ENCODE peak calls at places on chromosomes 3 and 15, in six cellular contexts. K is tibial artery, T is uterus, S is NB4, G is fibroblast of pulmonary artery, L is kidney. N is an unnamed sample.

GRCh38 chr15:75903331-75904240 is at the start of gene FBXO22:
- DNase-seq in S (peak), K (peak), G (peak), T (peak), L (peak), N (peak)

GRCh38 chr3:17494117-17494809 is 248.2 kb downstream of the TBC1D5 start:
- DNase-seq in T (no peak), K (peak), S (no peak), L (peak), G (no peak), N (no peak)

GRCh38 chr15:63995789-63996188 is 50.5 kb downstream of the DAPK2 start:
- DNase-seq in L (no peak), S (no peak), T (no peak), K (no peak), G (no peak), N (no peak)

GRCh38 chr3:123809597-123809996 is 74.5 kb downstream of the MYLK start:
- DNase-seq in K (no peak), G (peak), L (no peak), S (no peak), T (no peak), N (no peak)

GRCh38 chr3:112757197-112757596 is 89.5 kb downstream of the CD200R1L start:
- DNase-seq in G (no peak), T (no peak), S (no peak), L (no peak), K (no peak), N (no peak)

GRCh38 chr3:165194477-165195135 is 1.6 kb downstream of the SLITRK3 start:
- DNase-seq in K (peak), T (no peak), S (no peak), G (no peak), L (no peak), N (no peak)

GRCh38 chr3:61718565-61718964 is 157.2 kb downstream of the PTPRG start:
- DNase-seq in L (no peak), S (no peak), T (no peak), K (no peak), G (no peak), N (no peak)

GRCh38 chr3:33915796-33916589 is 117.6 kb downstream of the PDCD6IP start:
- DNase-seq in S (no peak), K (no peak), T (no peak), G (peak), L (no peak), N (peak)

GRCh38 chr15:73851679-73852078 is 21.7 kb upstream of the TBC1D21 start:
- DNase-seq in S (peak), T (no peak), L (no peak), G (peak), K (no peak), N (peak)

GRCh38 chr3:111749171-111750170 is 109.6 kb upstream of the PHLDB2 start:
- DNase-seq in G (no peak), K (no peak), T (no peak), S (no peak), L (no peak), N (no peak)

GRCh38 chr15:100879461-100880138 is at the start of gene ALDH1A3:
- DNase-seq in T (peak), K (no peak), L (peak), G (peak), S (peak), N (peak)

GRCh38 chr3:99953596-99953995 is 135.9 kb downstream of the CMSS1 start:
- DNase-seq in K (no peak), G (no peak), L (no peak), S (no peak), T (no peak), N (no peak)

GRCh38 chr15:78077053-78077859 is at the start of gene TBC1D2B:
- DNase-seq in S (peak), L (peak), K (peak), G (peak), T (peak), N (peak)

GRCh38 chr3:187210555-187211327 is 13.5 kb downstream of the RTP1 start:
- DNase-seq in G (peak), T (no peak), L (no peak), S (no peak), K (no peak), N (no peak)

GRCh38 chr15:41284425-41285177 is 47.8 kb downstream of the OIP5 start:
- DNase-seq in K (no peak), S (peak), G (peak), T (no peak), L (no peak), N (peak)

GRCh38 chr3:73284432-73284831 is 223.0 kb downstream of the EBLN2 start:
- DNase-seq in G (no peak), K (no peak), S (no peak), T (no peak), L (no peak), N (no peak)

DNA sequence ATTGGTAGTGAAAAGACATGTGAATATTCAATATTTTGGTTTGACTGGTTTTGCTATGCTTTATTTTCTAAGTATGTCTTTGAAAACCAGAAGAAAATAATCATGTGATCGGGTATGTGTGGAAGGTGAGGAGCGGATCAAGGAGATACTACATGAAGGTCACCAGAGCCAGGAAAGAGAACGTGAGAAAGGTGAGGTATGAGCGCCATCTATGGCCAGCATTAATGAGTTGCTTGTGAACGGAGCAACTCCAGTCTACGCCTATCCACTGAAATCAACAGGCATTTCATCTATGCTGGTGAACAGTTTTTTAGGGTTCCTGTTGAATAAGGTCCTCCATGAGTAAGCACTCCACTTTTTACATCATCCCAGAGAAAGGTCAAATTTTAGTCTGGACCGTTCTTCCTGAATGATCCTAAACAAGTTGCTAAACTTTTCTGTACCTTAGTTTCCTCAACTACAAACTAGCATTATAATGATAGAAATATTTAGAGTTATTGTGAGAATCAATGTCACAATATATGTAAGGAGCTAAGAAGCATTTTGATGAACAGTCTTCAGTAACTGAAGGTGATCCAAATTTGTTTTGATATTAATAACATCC is 1435.2 kb upstream of the CADM2 start:
- DNase-seq in G (peak), S (peak), T (no peak), K (no peak), L (no peak), N (peak)
- TF ChIP-seq CTCF in G (peak), S (peak), T (no peak), K (peak), L (peak), N (peak)

GRCh38 chr3:142026333-142026732 is 123.0 kb downstream of the TFDP2 start:
- DNase-seq in T (no peak), K (no peak), G (no peak), S (no peak), L (no peak), N (no peak)
- H3K4me3 ChIP-seq in T (no peak), K (no peak), G (no peak), S (no peak), L (peak), N (peak)

GRCh38 chr15:61118885-61119284 is 110.2 kb downstream of the RORA start:
- DNase-seq in L (no peak), T (no peak), S (peak), G (no peak), K (no peak), N (no peak)
- TF ChIP-seq CTCF in L (no peak), T (no peak), S (peak), G (peak), K (no peak), N (peak)

DNA sequence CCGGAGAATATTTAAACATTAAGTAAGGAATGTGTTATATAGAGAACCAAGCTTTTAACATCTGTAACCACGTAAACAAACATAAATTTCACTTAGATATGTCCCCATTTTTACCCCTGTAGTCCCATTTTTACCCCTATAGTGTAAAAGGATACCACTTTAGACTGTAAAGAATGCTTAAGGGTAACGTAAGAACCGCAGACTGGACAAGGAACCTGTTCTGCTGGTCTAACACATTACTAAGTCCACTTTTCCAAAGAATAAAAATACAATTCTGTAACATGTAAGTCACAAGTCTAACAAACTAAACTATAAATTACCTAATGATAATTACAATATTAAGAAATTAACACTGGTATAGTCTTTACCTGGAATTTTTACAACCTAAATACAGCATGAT is 2.9 kb downstream of the SLC12A6 start:
- DNase-seq in G (no peak), T (no peak), L (no peak), S (no peak), K (no peak), N (no peak)
- H3K4me3 ChIP-seq in G (peak), T (no peak), L (peak), S (peak), K (no peak), N (peak)

GRCh38 chr15:38050529-38050928 is 116.1 kb downstream of the TMCO5A start:
- DNase-seq in L (no peak), S (peak), T (no peak), G (peak), K (no peak), N (no peak)
- TF ChIP-seq CTCF in L (no peak), S (no peak), T (no peak), G (no peak), K (no peak), N (no peak)

N was measured in GM12865.